ENCODE peak calls at places on chromosomes 6 and 20, in five cellular contexts. R is SK-N-SH, A is fibroblast of pulmonary artery, V is cardiac fibroblast, D is hepatocyte. W is an unnamed sample.

GRCh38 chr20:46027245-46027853 is 1.7 kb upstream of the SLC12A5 start:
- DNase-seq in R (no peak), A (peak; percentile 72), V (peak; percentile 71), D (peak; percentile 87), W (peak; percentile 16)

GRCh38 chr6:37020426-37021211 is 15.2 kb downstream of the FGD2 start:
- DNase-seq in R (no peak), A (no peak), V (no peak), D (peak; percentile 44), W (no peak)

GRCh38 chr20:7090001-7090400 is 322.5 kb downstream of the BMP2 start:
- DNase-seq in R (no peak), A (no peak), V (peak; percentile 41), D (no peak), W (no peak)

GRCh38 chr6:166105341-166106075 is 62.1 kb downstream of the TBXT start:
- DNase-seq in R (no peak), A (no peak), V (no peak), D (no peak), W (no peak)

GRCh38 chr6:4405609-4406212 is 270.3 kb upstream of the ECI2 start:
- DNase-seq in R (no peak), A (no peak), V (no peak), D (no peak), W (no peak)

GRCh38 chr6:16759181-16759645 is 2.0 kb downstream of the ATXN1 start:
- DNase-seq in R (no peak), A (no peak), V (peak; percentile 54), D (peak; percentile 13), W (no peak)

GRCh38 chr6:109483744-109484075 is 691 bp upstream of the ZBTB24 start:
- DNase-seq in R (no peak), A (no peak), V (no peak), D (no peak), W (no peak)

GRCh38 chr6:53377793-53378192 is 29.0 kb upstream of the ELOVL5 start:
- DNase-seq in R (no peak), A (peak; percentile 16), V (no peak), D (no peak), W (no peak)

GRCh38 chr6:96604420-96604819 is 41.5 kb downstream of the FHL5 start:
- DNase-seq in R (no peak), A (no peak), V (no peak), D (no peak), W (no peak)

GRCh38 chr6:5597413-5597812 is 336.1 kb downstream of the FARS2 start:
- DNase-seq in R (no peak), A (no peak), V (no peak), D (no peak), W (no peak)

GRCh38 chr20:10381477-10381876 is 52.5 kb downstream of the MKKS start:
- DNase-seq in R (no peak), A (no peak), V (peak; percentile 27), D (no peak), W (no peak)

GRCh38 chr6:628772-629171 is 28.1 kb downstream of the HUS1B start:
- DNase-seq in R (no peak), A (no peak), V (no peak), D (no peak), W (no peak)

GRCh38 chr20:35146299-35146921 is 726 bp downstream of the EDEM2 start:
- DNase-seq in R (peak; percentile 71), A (no peak), V (peak; percentile 33), D (peak; percentile 47), W (no peak)

GRCh38 chr6:62775427-62776022 is 435.7 kb upstream of the FKBP1C start:
- DNase-seq in R (peak; percentile 1), A (peak; percentile 0), V (peak; percentile 15), D (peak; percentile 51), W (no peak)
- TF ChIP-seq CTCF in R (peak; percentile 77), A (peak; percentile 18), V (no peak), D (peak; percentile 71), W (peak; percentile 3)

GRCh38 chr6:124879110-124879991 is 82.9 kb upstream of the RNF217 start:
- DNase-seq in R (no peak), A (no peak), V (no peak), D (no peak), W (no peak)

GRCh38 chr6:124881898-124882579 is 80.2 kb upstream of the RNF217 start:
- DNase-seq in R (no peak), A (peak; percentile 72), V (peak; percentile 76), D (no peak), W (no peak)

GRCh38 chr6:124879992-124880355 is 82.3 kb upstream of the RNF217 start:
- DNase-seq in R (no peak), A (no peak), V (no peak), D (no peak), W (no peak)

GRCh38 chr6:124885171-124885570 is 77.1 kb upstream of the RNF217 start:
- DNase-seq in R (no peak), A (no peak), V (peak; percentile 11), D (no peak), W (no peak)

DNA sequence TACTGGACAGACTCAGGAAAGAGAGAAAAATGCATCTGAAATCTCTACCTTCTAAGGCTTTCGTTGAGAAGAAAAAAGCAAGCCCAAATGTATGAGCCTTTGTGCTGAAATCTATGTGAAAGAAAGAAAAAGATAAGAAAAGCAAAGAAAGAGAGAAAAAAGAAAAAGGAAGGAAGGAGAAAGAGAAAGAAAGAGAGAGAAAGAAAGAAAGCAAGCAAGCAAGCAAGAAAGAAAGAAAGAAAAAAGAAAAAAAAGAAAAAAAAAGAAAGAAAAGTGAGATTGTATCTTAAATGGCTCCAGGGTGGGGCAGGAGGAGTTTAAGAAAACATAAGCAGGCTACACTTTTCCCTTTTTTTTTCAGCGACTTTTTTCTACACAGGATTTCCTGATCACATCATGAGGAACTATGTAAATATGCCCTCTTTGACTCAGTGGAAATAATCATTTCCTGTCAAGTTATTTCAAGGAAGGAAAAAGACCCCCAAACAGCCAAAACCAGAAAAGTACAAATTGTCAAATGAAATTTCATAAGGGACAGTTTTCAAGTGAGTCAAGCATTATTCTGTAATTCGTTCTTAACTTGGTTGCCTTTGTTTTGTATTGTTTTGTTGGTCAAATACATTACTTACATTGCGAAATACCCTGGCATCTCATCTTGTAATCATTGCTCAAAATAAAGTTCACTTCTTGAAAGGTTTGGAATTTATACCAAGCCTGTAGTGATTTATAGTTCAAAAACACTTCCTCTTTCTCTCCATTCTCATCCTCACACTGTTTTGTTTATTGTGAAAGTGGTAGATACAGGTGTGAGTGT is 79.5 kb upstream of the RNF217 start:
- DNase-seq in R (no peak), A (peak; percentile 84), V (peak; percentile 88), D (no peak), W (peak; percentile 43)
- H3K4me3 ChIP-seq in R (no peak overlapping the region), A (peak overlapping the region; percentile 15), V (no peak overlapping the region), D (no peak overlapping the region), W (no peak overlapping the region)

GRCh38 chr6:118697554-118697953 is 46.2 kb upstream of the CEP85L start:
- DNase-seq in R (no peak), A (no peak), V (no peak), D (no peak), W (no peak)
- TF ChIP-seq CTCF in R (peak; percentile 41), A (no peak), V (no peak), D (no peak), W (no peak)

GRCh38 chr20:19888269-19888669 is 128.9 kb upstream of the NAA20 start:
- DNase-seq in R (no peak), A (peak; percentile 18), V (peak; percentile 33), D (no peak), W (no peak)

GRCh38 chr20:19887566-19888268 is 129.4 kb upstream of the NAA20 start:
- DNase-seq in R (no peak), A (no peak), V (no peak), D (no peak), W (no peak)

GRCh38 chr20:19885981-19886665 is 128.1 kb downstream of the RIN2 start:
- DNase-seq in R (no peak), A (peak; percentile 53), V (peak; percentile 65), D (peak; percentile 28), W (no peak)

GRCh38 chr20:19885576-19885956 is 127.5 kb downstream of the RIN2 start:
- DNase-seq in R (no peak), A (no peak), V (no peak), D (no peak), W (no peak)

DNA sequence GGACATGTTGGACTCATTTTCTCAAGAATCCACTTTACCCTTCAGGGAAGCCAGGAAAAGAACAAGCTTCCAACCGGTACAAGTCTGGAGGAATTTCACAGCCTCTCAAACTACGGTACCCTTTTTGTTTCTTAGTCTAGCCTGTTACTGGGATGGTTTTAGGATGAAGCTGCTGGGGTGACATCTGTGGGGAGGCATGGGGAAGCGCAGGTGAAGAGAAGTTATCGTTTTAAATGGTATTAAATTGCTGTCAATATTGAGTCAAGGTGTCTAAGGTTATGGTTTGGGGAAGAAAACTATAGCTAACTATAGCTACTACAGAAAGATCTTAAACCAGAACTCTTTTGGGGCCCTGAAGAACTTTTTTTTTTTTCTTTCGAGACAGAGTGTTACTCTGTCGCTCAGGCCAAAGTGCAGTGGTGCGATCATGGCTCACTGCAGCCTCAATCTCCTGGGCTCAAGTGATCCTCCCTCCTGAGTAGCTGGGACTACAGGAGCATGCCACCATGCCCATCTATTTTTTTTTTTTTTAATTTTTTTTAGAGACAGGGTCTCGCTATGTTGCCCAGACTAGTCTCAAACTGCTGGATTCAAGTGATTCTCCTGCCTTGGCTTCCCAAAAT is 128.7 kb downstream of the RIN2 start:
- DNase-seq in R (no peak), A (peak; percentile 31), V (peak; percentile 44), D (peak; percentile 35), W (no peak)
- H3K4me3 ChIP-seq in R (no peak overlapping the region), A (peak overlapping the region; percentile 39), V (no peak overlapping the region), D (no peak overlapping the region), W (no peak overlapping the region)

GRCh38 chr6:128554302-128554701 is 33.9 kb upstream of the PTPRK start:
- DNase-seq in R (no peak), A (peak; percentile 27), V (peak; percentile 37), D (no peak), W (no peak)
- TF ChIP-seq CTCF in R (no peak), A (peak; percentile 27), V (peak; percentile 27), D (peak; percentile 24), W (peak; percentile 23)

GRCh38 chr6:113629940-113630339 is 227.2 kb upstream of the MARCKS start:
- DNase-seq in R (no peak), A (no peak), V (peak; percentile 47), D (no peak), W (no peak)

GRCh38 chr6:113632220-113632864 is 224.8 kb upstream of the MARCKS start:
- DNase-seq in R (no peak), A (peak; percentile 96), V (peak; percentile 97), D (peak; percentile 78), W (peak; percentile 86)

GRCh38 chr6:113630738-113631535 is 226.2 kb upstream of the MARCKS start:
- DNase-seq in R (no peak), A (peak; percentile 85), V (peak; percentile 93), D (peak; percentile 42), W (no peak)

GRCh38 chr6:113630365-113630737 is 226.8 kb upstream of the MARCKS start:
- DNase-seq in R (no peak), A (peak; percentile 88), V (peak; percentile 94), D (no peak), W (peak; percentile 68)

DNA sequence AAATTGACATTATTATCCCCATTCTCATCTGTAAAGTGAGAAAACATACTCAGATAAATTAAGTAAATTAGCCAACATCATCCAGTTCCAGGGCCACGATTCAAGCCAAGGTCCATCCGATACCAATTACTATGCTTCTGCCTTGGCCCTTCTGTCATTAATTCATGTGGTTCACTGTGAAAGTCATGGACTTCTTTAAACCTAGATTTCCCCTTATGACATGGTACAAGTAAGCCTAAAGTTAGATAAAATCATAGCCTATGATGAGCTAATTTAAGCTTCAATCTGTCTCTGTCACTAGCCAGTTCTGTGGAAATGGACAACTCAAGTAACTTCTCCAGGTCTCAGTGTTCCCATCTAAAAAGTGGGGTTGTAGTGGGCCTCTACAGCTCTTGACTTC is 225.5 kb upstream of the MARCKS start:
- DNase-seq in R (no peak), A (no peak), V (no peak), D (no peak), W (no peak)
- H3K4me3 ChIP-seq in R (no peak overlapping the region), A (no peak overlapping the region), V (no peak overlapping the region), D (no peak overlapping the region), W (no peak overlapping the region)